ENCODE peak calls at places on chromosome 11, in nine cellular contexts. C is activated naive CD8-positive, alpha-beta T cell treated with anti-CD3 and anti-CD28 coated beads, Interleukin-2, amount 10 ng/mL, durations not matched to agents 7 days and 5 days; Q is naive B cell; M is RWPE1; N is dorsolateral prefrontal cortex; Y is amniotic stem cell; R is aorta; W is right cardiac atrium; L is MV-4-11. K is an unnamed sample.

GRCh38 chr11:18668131-18668530 is 30.4 kb upstream of the TMEM86A start:
- DNase-seq in C (no peak), Q (no peak), M (no peak), N (no peak), Y (no peak), R (no peak), W (no peak), L (no peak), K (no peak)

GRCh38 chr11:71252782-71253730 is 679 bp upstream of the SHANK2 start:
- DNase-seq in C (no peak), Q (no peak), M (peak), N (no peak), Y (no peak), R (no peak), W (no peak), L (no peak), K (no peak)

GRCh38 chr11:13928566-13929251 is 33.8 kb upstream of the SPON1 start:
- DNase-seq in C (no peak), Q (no peak), M (peak), N (no peak), Y (no peak), R (no peak), W (no peak), L (peak), K (no peak)

GRCh38 chr11:69915151-69915500 is 95.9 kb upstream of the FGF3 start:
- DNase-seq in C (no peak), Q (no peak), M (peak), N (peak), Y (no peak), R (no peak), W (no peak), L (no peak), K (no peak)

GRCh38 chr11:69167916-69168691 is 12.4 kb downstream of the SMIM38 start:
- DNase-seq in C (no peak), Q (no peak), M (peak), N (no peak), Y (no peak), R (peak), W (no peak), L (no peak), K (no peak)

GRCh38 chr11:75420224-75421034 is 12.6 kb downstream of the KLHL35 start:
- DNase-seq in C (no peak), Q (no peak), M (no peak), N (no peak), Y (no peak), R (no peak), W (no peak), L (no peak), K (no peak)

GRCh38 chr11:130522284-130522961 is 74.0 kb downstream of the ADAMTS15 start:
- DNase-seq in C (no peak), Q (no peak), M (peak), N (peak), Y (peak), R (peak), W (peak), L (no peak), K (peak)

GRCh38 chr11:60915250-60915914 is 1.4 kb downstream of the TMEM109 start:
- DNase-seq in C (peak), Q (peak), M (peak), N (no peak), Y (peak), R (peak), W (peak), L (peak), K (peak)

GRCh38 chr11:71281901-71282300 is 29.5 kb upstream of the SHANK2 start:
- DNase-seq in C (no peak), Q (no peak), M (no peak), N (no peak), Y (no peak), R (no peak), W (no peak), L (no peak), K (no peak)

GRCh38 chr11:113705871-113706654 is at the start of gene TMPRSS5:
- DNase-seq in C (no peak), Q (no peak), M (no peak), N (peak), Y (no peak), R (no peak), W (no peak), L (no peak), K (no peak)

GRCh38 chr11:60251485-60252207 is 8.7 kb upstream of the MS4A4E start:
- DNase-seq in C (no peak), Q (peak), M (no peak), N (no peak), Y (no peak), R (no peak), W (no peak), L (peak), K (peak)

GRCh38 chr11:69873166-69874077 is 54.2 kb upstream of the FGF3 start:
- DNase-seq in C (no peak), Q (no peak), M (no peak), N (no peak), Y (no peak), R (no peak), W (no peak), L (no peak), K (no peak)

GRCh38 chr11:86403458-86403857 is 28.8 kb downstream of the CCDC81 start:
- DNase-seq in C (no peak), Q (no peak), M (no peak), N (no peak), Y (no peak), R (no peak), W (no peak), L (no peak), K (no peak)

GRCh38 chr11:65013130-65013691 is 749 bp upstream of the ARL2 start:
- DNase-seq in C (peak), Q (peak), M (peak), N (peak), Y (peak), R (peak), W (peak), L (peak), K (peak)

GRCh38 chr11:107856981-107857517 is 1.5 kb downstream of the SLC35F2 start:
- DNase-seq in C (no peak), Q (no peak), M (no peak), N (no peak), Y (no peak), R (no peak), W (no peak), L (no peak), K (no peak)

GRCh38 chr11:47391077-47391583 is 12.8 kb upstream of the SPI1 start:
- DNase-seq in C (no peak), Q (no peak), M (no peak), N (no peak), Y (no peak), R (peak), W (peak), L (peak), K (no peak)

K was measured in NT2/D1.